ENCODE peak calls at places on chromosomes 7 and 10, in four cellular contexts. A is esophagus muscularis mucosa, U is hepatocyte, W is bronchial epithelial cell. B is an unnamed sample.

GRCh38 chr7:2627258-2628136 is 4.3 kb upstream of the TTYH3 start:
- DNase-seq in A (no peak), U (no peak), W (no peak), B (no peak)

GRCh38 chr7:116259821-116260440 is 49.6 kb downstream of the TES start:
- DNase-seq in A (no peak), U (no peak), W (peak; percentile 98), B (no peak)

GRCh38 chr10:63720072-63720537 is 198.9 kb downstream of the REEP3 start:
- DNase-seq in A (no peak), U (peak; percentile 72), W (peak; percentile 68), B (peak; percentile 66)

GRCh38 chr7:45078199-45078681 is 10.5 kb downstream of the NACAD start:
- DNase-seq in A (no peak), U (no peak), W (no peak), B (no peak)

GRCh38 chr10:25493122-25493893 is 318.5 kb downstream of the GPR158 start:
- DNase-seq in A (no peak), U (peak; percentile 72), W (peak; percentile 98), B (no peak)

GRCh38 chr10:73841526-73842285 is 30.3 kb upstream of the NDST2 start:
- DNase-seq in A (no peak), U (no peak), W (no peak), B (no peak)

GRCh38 chr10:90417056-90417455 is 440.8 kb downstream of the HTR7 start:
- DNase-seq in A (no peak), U (peak; percentile 24), W (peak; percentile 93), B (no peak)

GRCh38 chr10:106830466-106830865 is 334.0 kb downstream of the SORCS1 start:
- DNase-seq in A (no peak), U (no peak), W (no peak), B (no peak)

GRCh38 chr7:117479480-117480224 is at the start of gene CFTR:
- DNase-seq in A (no peak), U (peak; percentile 49), W (no peak), B (no peak)

GRCh38 chr10:24251547-24251946 is 42.6 kb downstream of the KIAA1217 start:
- DNase-seq in A (no peak), U (no peak), W (peak; percentile 70), B (no peak)

GRCh38 chr10:113362645-113363091 is 190.2 kb upstream of the HABP2 start:
- DNase-seq in A (no peak), U (no peak), W (peak; percentile 41), B (no peak)

GRCh38 chr7:112143567-112143966 is 62.6 kb downstream of the DOCK4 start:
- DNase-seq in A (no peak), U (no peak), W (no peak), B (no peak)

GRCh38 chr10:103885617-103886016 is 30.2 kb upstream of the SH3PXD2A start:
- DNase-seq in A (no peak), U (no peak), W (no peak), B (no peak)

GRCh38 chr10:36748128-36748871 is 377.1 kb upstream of the ANKRD30A start:
- DNase-seq in A (no peak), U (no peak), W (no peak), B (no peak)

GRCh38 chr7:106819546-106819945 is 45.5 kb upstream of the PIK3CG start:
- DNase-seq in A (peak; percentile 39), U (no peak), W (no peak), B (no peak)

GRCh38 chr10:65793738-65794425 is 1132.0 kb upstream of the LRRTM3 start:
- DNase-seq in A (no peak), U (no peak), W (peak; percentile 56), B (no peak)

GRCh38 chr10:126459032-126459831 is 71.0 kb upstream of the ADAM12 start:
- DNase-seq in A (peak; percentile 62), U (no peak), W (peak; percentile 53), B (no peak)

GRCh38 chr7:91657386-91658120 is 222.9 kb downstream of the MTERF1 start:
- DNase-seq in A (no peak), U (no peak), W (peak; percentile 74), B (no peak)

GRCh38 chr10:33803248-33803647 is 468.8 kb upstream of the NRP1 start:
- DNase-seq in A (no peak), U (no peak), W (peak; percentile 69), B (no peak)

GRCh38 chr7:153193144-153193595 is 433.6 kb downstream of the ACTR3B start:
- DNase-seq in A (no peak), U (peak; percentile 70), W (no peak), B (peak; percentile 33)

GRCh38 chr7:149799397-149800168 is 26.2 kb upstream of the ZNF467 start:
- DNase-seq in A (no peak), U (peak; percentile 53), W (no peak), B (peak; percentile 76)

GRCh38 chr10:31374146-31374696 is 55.2 kb downstream of the ZEB1 start:
- DNase-seq in A (no peak), U (no peak), W (no peak), B (no peak)

GRCh38 chr10:29881811-29882210 is 177.6 kb downstream of the JCAD start:
- DNase-seq in A (no peak), U (no peak), W (no peak), B (no peak)

GRCh38 chr10:29879862-29880261 is 179.5 kb downstream of the JCAD start:
- DNase-seq in A (no peak), U (no peak), W (no peak), B (no peak)

GRCh38 chr10:29880856-29881255 is 178.5 kb downstream of the JCAD start:
- DNase-seq in A (no peak), U (no peak), W (no peak), B (no peak)

GRCh38 chr10:29882766-29883165 is 176.6 kb downstream of the JCAD start:
- DNase-seq in A (no peak), U (no peak), W (no peak), B (no peak)

GRCh38 chr10:29881336-29881751 is 178.0 kb downstream of the JCAD start:
- DNase-seq in A (no peak), U (no peak), W (no peak), B (no peak)
- TF ChIP-seq CTCF in A (no peak), U (no peak), W (no peak), B (no peak)

DNA sequence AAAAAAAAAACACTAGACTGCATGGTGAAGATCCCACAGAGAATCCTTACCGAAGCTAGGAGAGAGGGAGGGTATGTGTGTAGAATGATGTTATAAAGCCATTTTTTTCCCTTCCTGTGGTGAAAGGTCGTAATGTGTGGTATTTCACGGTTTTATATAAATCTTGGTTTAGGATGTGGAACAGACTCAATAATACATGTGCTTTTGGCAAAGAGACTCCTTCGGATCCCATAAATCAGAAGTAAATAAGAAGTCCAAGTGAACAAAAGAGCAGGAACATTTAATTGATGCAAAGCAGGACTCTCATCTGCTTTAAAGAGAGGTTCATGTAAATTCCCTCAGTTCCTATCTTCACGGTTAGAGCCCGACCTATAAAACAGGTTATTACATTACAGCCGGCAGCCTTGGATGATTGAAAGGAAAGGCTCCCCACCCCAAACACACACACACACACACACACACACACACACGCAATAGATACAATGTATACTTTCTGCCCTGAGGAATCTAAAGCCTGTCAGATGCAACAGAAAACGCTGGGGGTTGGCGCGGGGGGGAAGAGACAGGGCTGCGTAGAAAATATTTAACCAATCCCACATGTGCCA is 8.7 kb downstream of the DLX5 start:
- DNase-seq in A (peak; percentile 66), U (no peak), W (no peak), B (no peak)
- TF ChIP-seq CTCF in A (no peak), U (no peak), W (no peak), B (no peak)

GRCh38 chr7:34389332-34390078 is 268.5 kb upstream of the NPSR1 start:
- DNase-seq in A (no peak), U (no peak), W (no peak), B (no peak)
- TF ChIP-seq CTCF in A (no peak), U (no peak), W (no peak), B (no peak)

DNA sequence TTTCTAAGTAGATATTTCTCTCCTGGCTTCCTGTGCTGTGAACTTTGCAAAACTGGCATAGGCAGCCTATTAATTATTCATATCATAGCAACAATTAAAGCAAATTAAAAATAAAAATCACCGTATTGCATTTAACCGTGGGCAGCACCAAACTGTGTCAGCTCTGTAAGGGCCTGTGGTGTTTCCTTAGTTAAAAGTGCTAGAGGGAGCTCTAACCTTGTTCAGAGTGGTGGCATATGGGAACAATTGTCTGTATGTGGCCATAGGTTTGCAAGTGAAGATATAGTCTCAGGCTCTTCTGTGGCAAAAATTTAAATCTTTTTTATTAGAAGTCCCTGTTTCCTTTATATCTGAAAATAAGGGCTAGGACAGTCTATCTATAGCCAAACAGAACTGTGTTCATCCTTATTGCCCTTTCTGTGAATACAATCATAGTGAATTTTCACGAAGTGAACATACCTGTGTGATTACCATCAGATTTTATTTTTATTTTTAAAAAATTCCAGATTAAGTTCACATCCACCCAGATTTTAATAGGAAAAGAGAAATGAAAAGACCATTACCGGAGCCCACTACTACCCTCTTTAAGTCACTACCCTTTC is 92.6 kb downstream of the POLL start:
- DNase-seq in A (no peak), U (peak; percentile 7), W (peak; percentile 29), B (no peak)
- TF ChIP-seq CTCF in A (no peak), U (peak; percentile 42), W (peak; percentile 48), B (no peak)

GRCh38 chr10:116627386-116627933 is 6.7 kb downstream of the PNLIPRP2 start:
- DNase-seq in A (peak; percentile 85), U (peak; percentile 75), W (no peak), B (no peak)
- TF ChIP-seq CTCF in A (peak; percentile 51), U (peak; percentile 58), W (peak; percentile 32), B (no peak)